ENCODE peak calls at places on chromosomes 1 and 21, in seven cellular contexts. W is neural progenitor cell, G is fibroblast of lung, L is OCI-LY7, F is trophoblast cell, J is Karpas-422, X is HCT116. H is an unnamed sample.
A peak's percentile ranks its signal among the peaks of the same experiment; 100 is the strongest.

GRCh38 chr1:151968058-151968457 is 25.6 kb downstream of the S100A10 start:
- DNase-seq in W (peak; percentile 62), G (peak; percentile 63), L (peak; percentile 44), F (peak; percentile 77), J (peak; percentile 86), X (no peak), H (peak; percentile 65)

GRCh38 chr1:52238887-52239707 is 97.2 kb downstream of the ZFYVE9 start:
- DNase-seq in W (no peak), G (peak; percentile 36), L (no peak), F (peak; percentile 88), J (peak; percentile 47), X (no peak), H (no peak)

GRCh38 chr1:55927934-55928333 is 651.4 kb downstream of the PLPP3 start:
- DNase-seq in W (no peak), G (peak; percentile 64), L (no peak), F (no peak), J (no peak), X (no peak), H (no peak)

GRCh38 chr1:91383461-91383860 is 21.2 kb downstream of the HFM1 start:
- DNase-seq in W (no peak), G (peak; percentile 73), L (no peak), F (peak; percentile 27), J (no peak), X (no peak), H (no peak)

GRCh38 chr1:47627016-47627415 is 189.2 kb downstream of the FOXD2 start:
- DNase-seq in W (peak; percentile 20), G (no peak), L (no peak), F (no peak), J (no peak), X (no peak), H (no peak)

GRCh38 chr1:214264196-214264595 is 16.8 kb upstream of the SMYD2 start:
- DNase-seq in W (peak; percentile 48), G (no peak), L (no peak), F (no peak), J (no peak), X (no peak), H (no peak)

GRCh38 chr1:236051107-236051885 is 13.6 kb downstream of the NID1 start:
- DNase-seq in W (peak; percentile 20), G (peak; percentile 55), L (no peak), F (no peak), J (no peak), X (no peak), H (no peak)

GRCh38 chr1:230299148-230300006 is 126.8 kb downstream of the PGBD5 start:
- DNase-seq in W (no peak), G (no peak), L (no peak), F (no peak), J (no peak), X (no peak), H (no peak)

GRCh38 chr1:215547009-215547408 is 20.1 kb upstream of the KCTD3 start:
- DNase-seq in W (no peak), G (no peak), L (no peak), F (no peak), J (no peak), X (no peak), H (no peak)

GRCh38 chr1:110221119-110221518 is 11.0 kb downstream of the KCNC4 start:
- DNase-seq in W (no peak), G (no peak), L (no peak), F (no peak), J (no peak), X (no peak), H (no peak)

GRCh38 chr21:36973986-36974850 is 7.7 kb upstream of the HLCS start:
- DNase-seq in W (no peak), G (no peak), L (no peak), F (no peak), J (no peak), X (no peak), H (no peak)

GRCh38 chr1:23809751-23810171 is 9.2 kb upstream of the GALE start:
- DNase-seq in W (peak; percentile 75), G (peak; percentile 62), L (peak; percentile 86), F (peak; percentile 73), J (peak; percentile 94), X (peak; percentile 41), H (peak; percentile 82)
- H3K4me2 ChIP-seq in W (no peak overlapping the region), G (no peak overlapping the region), L (peak overlapping the region; percentile 29), F (no peak overlapping the region), J (no peak overlapping the region), X (no peak overlapping the region), H (no peak overlapping the region)

GRCh38 chr1:9373614-9374013 is 80.9 kb downstream of the SPSB1 start:
- DNase-seq in W (no peak), G (no peak), L (no peak), F (no peak), J (no peak), X (no peak), H (no peak)
- H3K4me1 ChIP-seq in W (peaks cover 12% of the 10 kb centered on the region), G (peaks cover 10% of the 10 kb centered on the region), L (peaks cover 10% of the 10 kb centered on the region), F (peaks cover 63% of the 10 kb centered on the region), J (no peaks in the 10 kb centered on the region), X (no peaks in the 10 kb centered on the region), H (no peaks in the 10 kb centered on the region)

GRCh38 chr1:246068113-246068512 is 439.0 kb downstream of the SMYD3 start:
- DNase-seq in W (no peak), G (no peak), L (no peak), F (no peak), J (no peak), X (no peak), H (no peak)
- H2AFZ ChIP-seq in W (no peak overlapping the region), G (no peak overlapping the region), L (no peak overlapping the region), F (no peak overlapping the region), J (no peak overlapping the region), X (no peak overlapping the region), H (no peak overlapping the region)

GRCh38 chr1:198575292-198575691 is 34.8 kb upstream of the ATP6V1G3 start:
- DNase-seq in W (no peak), G (no peak), L (no peak), F (no peak), J (no peak), X (no peak), H (no peak)

GRCh38 chr1:198577444-198577843 is 37.0 kb upstream of the ATP6V1G3 start:
- DNase-seq in W (no peak), G (peak; percentile 83), L (no peak), F (no peak), J (no peak), X (no peak), H (no peak)

GRCh38 chr1:198575715-198576641 is 35.5 kb upstream of the ATP6V1G3 start:
- DNase-seq in W (no peak), G (no peak), L (no peak), F (no peak), J (no peak), X (no peak), H (no peak)
- H3K4me2 ChIP-seq in W (no peak overlapping the region), G (no peak overlapping the region), L (no peak overlapping the region), F (no peak overlapping the region), J (no peak overlapping the region), X (no peak overlapping the region), H (no peak overlapping the region)